ENCODE peak calls at places on chromosome 11, in eight cellular contexts. H is stomach, Z is heart left ventricle, P is esophagus muscularis mucosa, R is A549, F is ovary, Q is adrenal gland, G is prostate gland. O is an unnamed sample.

GRCh38 chr11:12050911-12051667 is 42.7 kb upstream of the DKK3 start:
- DNase-seq in H (peak), P (no peak), R (peak), Q (no peak), G (no peak), F (no peak), Z (no peak), O (no peak)

GRCh38 chr11:118634435-118635236 is 27.2 kb downstream of the PHLDB1 start:
- DNase-seq in Q (peak), R (no peak), H (peak), G (peak), F (peak), P (no peak), Z (peak), O (no peak)

GRCh38 chr11:61917043-61917356 is 366 bp downstream of the RAB3IL1 start:
- DNase-seq in H (no peak), G (no peak), R (no peak), Q (no peak), F (no peak), P (no peak), Z (no peak), O (no peak)

GRCh38 chr11:61488651-61489291 is 19.8 kb upstream of the LRRC10B start:
- DNase-seq in F (peak), Z (peak), P (no peak), Q (peak), H (peak), R (no peak), G (peak), O (no peak)

GRCh38 chr11:117412653-117413275 is 85.1 kb downstream of the CEP164 start:
- DNase-seq in R (no peak), Q (no peak), H (no peak), F (no peak), Z (no peak), P (no peak), G (no peak), O (no peak)

GRCh38 chr11:2084721-2085120 is 54.5 kb downstream of the IGF2 start:
- DNase-seq in R (no peak), Q (no peak), P (peak), F (no peak), Z (no peak), H (peak), G (peak), O (no peak)

GRCh38 chr11:94926698-94927237 is 46.6 kb downstream of the CWC15 start:
- DNase-seq in Z (peak), R (peak), P (no peak), F (peak), H (peak), G (peak), Q (peak), O (no peak)

GRCh38 chr11:22624742-22625447 is 728 bp downstream of the FANCF start:
- DNase-seq in Q (peak), H (peak), R (peak), F (peak), P (no peak), G (peak), Z (no peak), O (peak)

GRCh38 chr11:106482920-106483761 is 405.7 kb downstream of the AASDHPPT start:
- DNase-seq in Z (no peak), P (no peak), H (no peak), R (no peak), F (peak), Q (no peak), G (no peak), O (no peak)

GRCh38 chr11:20762112-20762511 is 92.7 kb downstream of the NELL1 start:
- DNase-seq in P (no peak), R (no peak), H (no peak), Q (no peak), F (no peak), Z (no peak), G (no peak), O (no peak)

GRCh38 chr11:120229451-120230424 is 10.2 kb upstream of the POU2F3 start:
- DNase-seq in G (no peak), F (no peak), Q (no peak), P (no peak), R (peak), Z (no peak), H (no peak), O (no peak)

GRCh38 chr11:63511349-63511748 is 5.5 kb downstream of the LGALS12 start:
- DNase-seq in H (no peak), Q (no peak), F (no peak), P (no peak), G (no peak), R (no peak), Z (no peak), O (no peak)

GRCh38 chr11:111502611-111503010 is 9.6 kb downstream of the BTG4 start:
- DNase-seq in H (no peak), F (no peak), G (no peak), P (no peak), Z (no peak), Q (no peak), R (no peak), O (no peak)

GRCh38 chr11:107821199-107821926 is 37.2 kb downstream of the SLC35F2 start:
- DNase-seq in Q (no peak), P (no peak), F (no peak), Z (no peak), H (no peak), G (no peak), R (no peak), O (no peak)

GRCh38 chr11:66285250-66285947 is 3.5 kb downstream of the YIF1A start:
- DNase-seq in F (no peak), Q (no peak), Z (no peak), P (no peak), R (no peak), H (no peak), G (no peak), O (no peak)

GRCh38 chr11:100719809-100720221 is 32.7 kb downstream of the ARHGAP42 start:
- DNase-seq in G (peak), P (no peak), F (peak), R (peak), Q (peak), H (peak), Z (no peak), O (no peak)

GRCh38 chr11:27282141-27282590 is 80.8 kb downstream of the CCDC34 start:
- DNase-seq in R (peak), G (no peak), Q (peak), Z (peak), F (peak), H (no peak), P (no peak), O (no peak)
- TF ChIP-seq CTCF in R (no peak), G (no peak), Q (no peak), Z (no peak), F (no peak), H (no peak), P (no peak), O (no peak)

GRCh38 chr11:57332694-57333440 is 2.8 kb downstream of the SSRP1 start:
- DNase-seq in G (no peak), Z (peak), H (no peak), F (no peak), P (no peak), Q (no peak), R (no peak), O (no peak)
- TF ChIP-seq POLR2A in G (no peak), Z (no peak), H (no peak), F (no peak), P (no peak), Q (no peak), R (no peak), O (no peak)

GRCh38 chr11:774873-775592 is 2.3 kb downstream of the GATD1 start:
- DNase-seq in P (no peak), R (no peak), G (no peak), Q (peak), H (no peak), F (no peak), Z (no peak), O (no peak)
- TF ChIP-seq CTCF in P (no peak), R (no peak), G (no peak), Q (no peak), H (no peak), F (no peak), Z (no peak), O (no peak)

GRCh38 chr11:35615911-35616900 is 2.1 kb upstream of the FJX1 start:
- DNase-seq in P (no peak), Q (no peak), F (no peak), R (peak), Z (no peak), H (no peak), G (peak), O (no peak)

GRCh38 chr11:35618497-35619029 is 303 bp downstream of the FJX1 start:
- DNase-seq in H (no peak), Z (no peak), P (no peak), G (no peak), F (no peak), Q (no peak), R (no peak), O (no peak)

GRCh38 chr11:35619030-35619753 is 932 bp downstream of the FJX1 start:
- DNase-seq in Q (peak), P (no peak), R (peak), H (no peak), G (no peak), Z (peak), F (peak), O (no peak)

GRCh38 chr11:35617316-35617686 is 959 bp upstream of the FJX1 start:
- DNase-seq in F (no peak), H (no peak), Q (no peak), P (no peak), Z (no peak), G (no peak), R (no peak), O (no peak)

GRCh38 chr11:35617687-35618496 is at the start of gene FJX1:
- DNase-seq in Q (peak), F (peak), P (no peak), G (peak), H (no peak), R (peak), Z (peak), O (no peak)
- TF ChIP-seq POLR2A in Q (no peak), F (no peak), P (no peak), G (no peak), H (no peak), R (peak), Z (peak), O (no peak)